ENCODE peak calls at places on chromosomes 5 and 9, in five cellular contexts. W, R, B, N and E are unnamed samples.

GRCh38 chr5:73902327-73903051 is 276.5 kb downstream of the ARHGEF28 start:
- DNase-seq in N (no peak), B (no peak), R (no peak), W (peak; percentile 12), E (no peak)

GRCh38 chr9:98899399-98900056 is 44.2 kb upstream of the COL15A1 start:
- DNase-seq in R (no peak), B (no peak), W (peak; percentile 84), N (no peak), E (no peak)

GRCh38 chr5:38465045-38465444 is 91.4 kb downstream of the LIFR start:
- DNase-seq in R (no peak), N (peak; percentile 82), B (no peak), W (no peak), E (no peak)

GRCh38 chr5:36944607-36945225 is 68.1 kb downstream of the NIPBL start:
- DNase-seq in B (no peak), N (no peak), W (no peak), R (no peak), E (no peak)

GRCh38 chr9:92482336-92482735 is at the start of gene ASPN:
- DNase-seq in N (no peak), B (no peak), R (no peak), W (no peak), E (no peak)

GRCh38 chr5:149781612-149782011 is 51.5 kb downstream of the PPARGC1B start:
- DNase-seq in W (no peak), B (no peak), N (no peak), R (no peak), E (no peak)

GRCh38 chr5:148482697-148483462 is 99.1 kb downstream of the FBXO38 start:
- DNase-seq in B (no peak), W (peak; percentile 25), N (peak; percentile 61), R (peak; percentile 41), E (peak; percentile 76)

GRCh38 chr5:157143127-157143959 is 678 bp upstream of the MED7 start:
- DNase-seq in W (peak; percentile 11), R (peak; percentile 47), N (peak; percentile 59), B (peak; percentile 44), E (no peak)

GRCh38 chr9:33172256-33172678 is 5.1 kb upstream of the B4GALT1 start:
- DNase-seq in B (no peak), N (no peak), W (no peak), R (no peak), E (no peak)

GRCh38 chr5:119743927-119744326 is 114.6 kb downstream of the FAM170A start:
- DNase-seq in R (no peak), W (peak; percentile 53), N (no peak), B (no peak), E (no peak)

GRCh38 chr9:34084562-34084961 is 35.9 kb upstream of the UBAP2 start:
- DNase-seq in B (peak; percentile 25), W (no peak), R (no peak), N (peak; percentile 64), E (no peak)

GRCh38 chr9:20356392-20357206 is 265.7 kb downstream of the MLLT3 start:
- DNase-seq in N (peak; percentile 73), B (peak; percentile 56), R (peak; percentile 6), W (peak; percentile 77), E (peak; percentile 66)

GRCh38 chr5:39156082-39156481 is 63.3 kb downstream of the FYB1 start:
- DNase-seq in W (no peak), N (no peak), B (no peak), R (no peak), E (no peak)

GRCh38 chr5:169627551-169627950 is 9.5 kb upstream of the DOCK2 start:
- DNase-seq in N (no peak), R (no peak), B (no peak), W (no peak), E (no peak)

GRCh38 chr5:141343242-141343952 is at the start of gene PCDHGA3:
- DNase-seq in B (no peak), R (no peak), W (peak; percentile 58), N (no peak), E (no peak)

GRCh38 chr9:128892223-128892892 is 10.4 kb downstream of the LRRC8A start:
- DNase-seq in W (peak; percentile 72), N (peak; percentile 92), B (peak; percentile 93), R (peak; percentile 37), E (peak; percentile 96)

GRCh38 chr5:122997294-122997693 is 39.2 kb downstream of the PPIC start:
- DNase-seq in B (no peak), W (no peak), N (no peak), R (no peak), E (no peak)

GRCh38 chr9:128214571-128215490 is 11.7 kb downstream of the DNM1 start:
- DNase-seq in W (no peak), R (no peak), B (peak; percentile 48), N (no peak), E (no peak)

GRCh38 chr9:109861918-109862317 is 81.9 kb downstream of the PALM2AKAP2 start:
- DNase-seq in N (no peak), W (no peak), R (no peak), B (no peak), E (no peak)

GRCh38 chr9:110116543-110116885 is 91.4 kb downstream of the C9orf152 start:
- DNase-seq in B (no peak), N (no peak), R (no peak), W (peak; percentile 91), E (no peak)

GRCh38 chr5:15992918-15993317 is 186.7 kb downstream of the MARCHF11 start:
- DNase-seq in W (peak; percentile 25), N (no peak), R (no peak), B (no peak), E (no peak)

GRCh38 chr9:27108981-27109541 is at the start of gene TEK:
- DNase-seq in R (no peak), N (no peak), W (no peak), B (no peak), E (no peak)

GRCh38 chr5:132104561-132104960 is 31.0 kb downstream of the CSF2 start:
- DNase-seq in N (no peak), B (no peak), W (no peak), R (no peak), E (no peak)

GRCh38 chr5:175842947-175843793 is 28.2 kb upstream of the CPLX2 start:
- DNase-seq in B (no peak), R (no peak), W (peak; percentile 72), N (peak; percentile 54), E (no peak)

GRCh38 chr5:148042920-148043319 is 20.9 kb upstream of the SPINK5 start:
- DNase-seq in W (no peak), R (no peak), N (no peak), B (no peak), E (no peak)

GRCh38 chr5:40675396-40676133 is 4.2 kb upstream of the PTGER4 start:
- DNase-seq in N (no peak), R (no peak), W (no peak), B (no peak), E (no peak)

GRCh38 chr5:179613460-179614071 is 9.9 kb downstream of the HNRNPH1 start:
- DNase-seq in R (no peak), B (no peak), N (no peak), W (no peak), E (peak; percentile 85)

GRCh38 chr5:14597080-14597479 is 15.5 kb downstream of the OTULINL start:
- DNase-seq in W (no peak), N (no peak), B (no peak), R (no peak), E (no peak)

GRCh38 chr5:136285501-136285900 is 79.8 kb downstream of the TRPC7 start:
- DNase-seq in W (peak; percentile 6), N (no peak), B (no peak), R (no peak), E (no peak)

GRCh38 chr5:135007305-135007704 is 26.7 kb downstream of the PITX1 start:
- DNase-seq in R (no peak), W (no peak), B (no peak), N (no peak), E (no peak)

GRCh38 chr9:120481248-120481647 is 98.7 kb downstream of the CDK5RAP2 start:
- DNase-seq in B (no peak), R (no peak), W (no peak), N (no peak), E (no peak)

GRCh38 chr9:100498592-100498991 is 25.6 kb downstream of the TMEFF1 start:
- DNase-seq in N (no peak), R (no peak), B (no peak), W (no peak), E (no peak)

GRCh38 chr5:138905541-138905940 is 30.4 kb upstream of the LRRTM2 start:
- DNase-seq in W (peak; percentile 45), R (no peak), B (no peak), N (no peak), E (no peak)

GRCh38 chr5:17817946-17818345 is 183.7 kb downstream of the TAF11L14 start:
- DNase-seq in R (no peak), B (no peak), W (no peak), N (no peak), E (no peak)

GRCh38 chr5:66415208-66415607 is 181.0 kb upstream of the MAST4 start:
- DNase-seq in W (no peak), R (no peak), N (no peak), B (no peak), E (no peak)

DNA sequence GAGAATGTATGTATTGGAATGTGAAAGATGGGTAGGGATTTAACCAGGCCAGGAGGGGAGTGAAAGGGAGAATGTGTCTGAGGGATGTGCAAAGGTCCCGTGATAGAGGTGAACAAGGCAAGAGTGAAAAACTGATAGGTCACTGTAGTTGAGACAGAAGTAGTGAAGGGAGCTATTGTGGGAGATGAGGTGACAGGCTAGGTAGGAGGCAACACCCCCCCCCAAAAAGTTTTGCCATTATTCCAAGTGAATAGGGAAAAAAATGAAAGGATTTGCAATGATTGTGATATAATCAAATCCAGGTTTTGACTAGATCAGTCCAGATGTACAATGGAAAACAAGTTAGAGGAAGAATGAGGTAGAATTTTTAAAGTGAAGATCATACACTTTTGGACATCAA is 136.6 kb upstream of the GPR151 start:
- DNase-seq in W (no peak), B (no peak), R (no peak), N (no peak), E (no peak)
- TF ChIP-seq CTCF in W (no peak), B (no peak), R (no peak), N (no peak), E (no peak)

GRCh38 chr5:54311178-54311811 is 922 bp upstream of the ARL15 start:
- DNase-seq in N (no peak), W (peak; percentile 7), R (no peak), B (no peak), E (no peak)
- H3K27ac ChIP-seq in N (peak overlapping the region; percentile 81), W (peak overlapping the region; percentile 52), R (peak overlapping the region; percentile 62), B (peak overlapping the region; percentile 59), E (peak overlapping the region; percentile 79)

GRCh38 chr5:13278148-13278547 is 666.3 kb downstream of the DNAH5 start:
- DNase-seq in B (no peak), N (no peak), W (no peak), R (no peak), E (no peak)
- TF ChIP-seq CTCF in B (no peak), N (no peak), W (peak; percentile 28), R (no peak), E (no peak)

DNA sequence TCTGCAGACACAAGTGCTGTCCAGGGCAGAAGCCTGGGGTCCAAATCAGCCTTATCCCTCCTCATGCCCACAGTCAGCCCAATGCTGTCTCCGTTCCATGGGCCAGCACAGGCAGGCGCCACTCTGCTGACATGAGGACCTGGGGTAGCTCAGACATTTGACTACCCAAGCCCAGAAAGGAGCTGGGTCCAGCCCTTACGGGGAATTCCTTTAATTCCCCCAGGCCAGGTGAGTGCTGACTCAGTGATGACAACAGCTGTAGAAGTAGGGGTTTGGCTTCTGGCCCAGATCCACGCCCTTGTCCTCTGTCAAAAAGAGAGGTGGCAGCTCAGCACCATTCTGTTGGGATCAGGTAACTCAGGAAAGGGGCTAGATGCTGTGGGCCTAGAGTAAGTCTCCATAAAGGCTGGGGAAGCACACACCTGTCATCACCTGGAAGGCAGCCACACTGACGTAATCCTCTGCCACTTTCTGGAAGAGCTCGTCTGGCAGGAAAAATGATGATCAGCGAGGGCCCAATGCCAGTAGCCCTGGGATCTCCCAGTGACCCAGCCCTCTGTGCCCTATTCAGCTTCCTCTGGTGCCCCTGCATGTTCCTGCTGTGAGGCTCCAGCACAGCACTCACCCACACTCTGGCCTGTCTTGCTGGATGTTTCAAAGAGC is 1.9 kb downstream of the RAB24 start:
- DNase-seq in R (no peak), W (no peak), N (peak; percentile 54), B (no peak), E (peak; percentile 88)
- H3K27ac ChIP-seq in R (no peak overlapping the region), W (no peak overlapping the region), N (peak overlapping the region; percentile 92), B (no peak overlapping the region), E (peak overlapping the region; percentile 11)